ENCODE peak calls at places on chromosomes 11 and 22, in eight cellular contexts. E, P, K, L, G, H, R and N are unnamed samples.

GRCh38 chr11:13668957-13669521 is 571 bp downstream of the FAR1 start:
- DNase-seq in E (peak; percentile 31), P (peak; percentile 76), K (peak; percentile 84), L (no peak), G (peak; percentile 54), H (peak; percentile 7), R (no peak), N (peak; percentile 49)

GRCh38 chr11:96943970-96944369 is 554.2 kb downstream of the JRKL start:
- DNase-seq in E (no peak), P (no peak), K (no peak), L (no peak), G (no peak), H (no peak), R (no peak), N (peak; percentile 3)

GRCh38 chr22:16819249-16819648 is 6.0 kb downstream of the XKR3 start:
- DNase-seq in E (no peak), P (no peak), K (peak; percentile 78), L (no peak), G (no peak), H (no peak), R (no peak), N (no peak)

GRCh38 chr22:42972592-42973535 is 42.1 kb downstream of the PACSIN2 start:
- DNase-seq in E (no peak), P (no peak), K (no peak), L (no peak), G (peak; percentile 21), H (no peak), R (no peak), N (no peak)

GRCh38 chr11:111417011-111417765 is 38.1 kb upstream of the POU2AF1 start:
- DNase-seq in E (no peak), P (no peak), K (peak; percentile 100), L (no peak), G (peak; percentile 53), H (peak; percentile 73), R (no peak), N (no peak)

GRCh38 chr22:29143848-29144785 is 61.6 kb upstream of the EMID1 start:
- DNase-seq in E (no peak), P (no peak), K (no peak), L (no peak), G (no peak), H (no peak), R (no peak), N (no peak)

GRCh38 chr22:31998784-31999435 is 44.2 kb upstream of the SLC5A1 start:
- DNase-seq in E (no peak), P (no peak), K (no peak), L (no peak), G (no peak), H (no peak), R (no peak), N (no peak)

GRCh38 chr11:64266339-64266738 is 15.0 kb downstream of the PLCB3 start:
- DNase-seq in E (peak; percentile 23), P (no peak), K (no peak), L (no peak), G (no peak), H (no peak), R (no peak), N (no peak)

GRCh38 chr11:105100206-105100605 is 39.4 kb downstream of the CARD18 start:
- DNase-seq in E (no peak), P (no peak), K (no peak), L (peak; percentile 55), G (peak; percentile 4), H (no peak), R (peak; percentile 28), N (no peak)

GRCh38 chr11:126968915-126969314 is 31.7 kb downstream of the KIRREL3 start:
- DNase-seq in E (peak; percentile 11), P (no peak), K (peak; percentile 47), L (no peak), G (no peak), H (peak; percentile 6), R (peak; percentile 83), N (peak; percentile 89)

GRCh38 chr11:103897156-103897555 is 139.3 kb upstream of the DDI1 start:
- DNase-seq in E (no peak), P (no peak), K (peak; percentile 75), L (no peak), G (peak; percentile 35), H (peak; percentile 35), R (no peak), N (no peak)

GRCh38 chr11:126969865-126970479 is 30.6 kb downstream of the KIRREL3 start:
- DNase-seq in E (peak; percentile 69), P (peak; percentile 16), K (peak; percentile 57), L (no peak), G (no peak), H (peak; percentile 83), R (peak; percentile 43), N (peak; percentile 66)

GRCh38 chr11:83477772-83478171 is 191.6 kb upstream of the CCDC90B start:
- DNase-seq in E (no peak), P (no peak), K (no peak), L (no peak), G (no peak), H (no peak), R (no peak), N (no peak)

GRCh38 chr11:925496-926301 is at the start of gene AP2A2:
- DNase-seq in E (peak; percentile 88), P (peak; percentile 95), K (peak; percentile 97), L (no peak), G (peak; percentile 86), H (peak; percentile 86), R (peak; percentile 86), N (peak; percentile 96)

GRCh38 chr22:46250035-46250782 is at the start of gene CDPF1:
- DNase-seq in E (peak; percentile 83), P (peak; percentile 88), K (peak; percentile 95), L (peak; percentile 77), G (peak; percentile 85), H (peak; percentile 75), R (peak; percentile 83), N (peak; percentile 85)

GRCh38 chr11:103534959-103535358 is 425.7 kb downstream of the DYNC2H1 start:
- DNase-seq in E (no peak), P (no peak), K (no peak), L (no peak), G (no peak), H (no peak), R (no peak), N (no peak)

GRCh38 chr11:12841946-12842630 is 167.0 kb upstream of the RASSF10 start:
- DNase-seq in E (peak; percentile 92), P (no peak), K (no peak), L (no peak), G (peak; percentile 79), H (peak; percentile 84), R (no peak), N (peak; percentile 67)

GRCh38 chr22:42412744-42413220 is 19.4 kb downstream of the NFAM1 start:
- DNase-seq in E (no peak), P (peak; percentile 48), K (no peak), L (no peak), G (no peak), H (no peak), R (peak; percentile 56), N (peak; percentile 75)

GRCh38 chr11:114399903-114400221 is 449 bp downstream of the C11orf71 start:
- DNase-seq in E (no peak), P (no peak), K (peak; percentile 72), L (peak; percentile 82), G (no peak), H (no peak), R (peak; percentile 77), N (peak; percentile 92)

GRCh38 chr11:118744001-118744400 is 47.0 kb downstream of the DDX6 start:
- DNase-seq in E (no peak), P (no peak), K (no peak), L (no peak), G (no peak), H (no peak), R (no peak), N (no peak)

GRCh38 chr22:44108076-44108475 is 72.6 kb upstream of the PARVG start:
- DNase-seq in E (no peak), P (no peak), K (no peak), L (no peak), G (no peak), H (no peak), R (no peak), N (no peak)

GRCh38 chr22:44109417-44109816 is 71.3 kb upstream of the PARVG start:
- DNase-seq in E (no peak), P (no peak), K (no peak), L (no peak), G (no peak), H (no peak), R (no peak), N (no peak)

GRCh38 chr22:44103735-44104134 is 77.0 kb upstream of the PARVG start:
- DNase-seq in E (no peak), P (no peak), K (no peak), L (no peak), G (no peak), H (no peak), R (no peak), N (no peak)

GRCh38 chr22:44108806-44109385 is 71.8 kb upstream of the PARVG start:
- DNase-seq in E (no peak), P (no peak), K (no peak), L (no peak), G (no peak), H (no peak), R (no peak), N (no peak)

GRCh38 chr22:44107341-44107740 is 73.4 kb upstream of the PARVG start:
- DNase-seq in E (peak; percentile 59), P (no peak), K (no peak), L (no peak), G (no peak), H (no peak), R (peak; percentile 75), N (peak; percentile 82)
- H3K27ac ChIP-seq in E (no peak overlapping the region), P (no peak overlapping the region), K (no peak overlapping the region), L (no peak overlapping the region), G (no peak overlapping the region), H (no peak overlapping the region), R (no peak overlapping the region), N (no peak overlapping the region)

DNA sequence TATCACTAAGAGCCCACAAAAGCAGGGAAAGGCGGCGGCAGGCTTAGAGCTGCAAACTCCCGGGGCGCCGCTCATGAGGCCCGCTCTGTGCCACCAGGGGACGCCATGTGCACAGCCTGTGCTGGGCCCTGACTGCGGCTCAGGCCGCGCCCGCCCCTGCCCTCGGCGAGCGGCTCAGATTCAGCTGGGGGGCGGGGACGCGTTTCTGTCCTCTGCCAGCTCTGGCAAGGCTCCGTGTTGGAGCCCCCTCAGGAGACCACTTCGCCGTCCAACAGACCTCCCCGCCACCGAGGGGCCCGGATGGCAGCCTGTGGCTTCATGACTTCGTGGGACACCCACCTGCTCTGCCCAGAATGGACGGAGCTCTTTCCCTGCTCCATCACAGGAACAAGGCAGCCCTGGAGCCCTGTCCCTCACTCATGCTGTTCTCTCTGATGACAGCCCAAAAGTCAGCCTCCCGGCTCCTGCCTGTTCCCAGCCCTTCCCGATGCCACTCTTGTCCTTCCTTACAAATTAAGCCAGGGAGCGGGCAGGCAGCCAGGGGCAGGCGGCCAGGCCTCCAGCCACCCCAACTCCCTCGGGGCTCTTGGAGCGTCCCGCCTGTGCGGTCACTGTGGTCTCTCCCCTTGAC is 69.1 kb downstream of the NAT10 start:
- DNase-seq in E (peak; percentile 56), P (peak; percentile 89), K (peak; percentile 88), L (peak; percentile 53), G (peak; percentile 69), H (peak; percentile 49), R (peak; percentile 86), N (peak; percentile 92)
- H2AFZ ChIP-seq in E (no peak overlapping the region), P (no peak overlapping the region), K (no peak overlapping the region), L (no peak overlapping the region), G (no peak overlapping the region), H (peak overlapping the region; percentile 44), R (no peak overlapping the region), N (peak overlapping the region; percentile 88)

GRCh38 chr11:65616575-65617001 is 1.0 kb downstream of the PCNX3 start:
- DNase-seq in E (no peak), P (no peak), K (no peak), L (no peak), G (peak; percentile 14), H (no peak), R (no peak), N (no peak)
- H3K27ac ChIP-seq in E (peak overlapping the region; percentile 68), P (peak overlapping the region; percentile 74), K (peak overlapping the region; percentile 83), L (peak overlapping the region; percentile 49), G (no peak overlapping the region), H (peak overlapping the region; percentile 55), R (no peak overlapping the region), N (peak overlapping the region; percentile 50)

GRCh38 chr11:61999141-61999975 is 31.9 kb upstream of the FTH1 start:
- DNase-seq in E (no peak), P (no peak), K (no peak), L (no peak), G (peak; percentile 27), H (no peak), R (no peak), N (no peak)
- H2AFZ ChIP-seq in E (no peak overlapping the region), P (no peak overlapping the region), K (no peak overlapping the region), L (no peak overlapping the region), G (no peak overlapping the region), H (no peak overlapping the region), R (no peak overlapping the region), N (no peak overlapping the region)